ENCODE peak calls at places on chromosomes 13 and 19, in nine cellular contexts. P is cardiac fibroblast, Q is coronary artery, I is tibial artery, H is psoas muscle, M is mammary epithelial cell, D is AG10803, C is brain microvascular endothelial cell, L is fibroblast of mammary gland. F is an unnamed sample.

GRCh38 chr13:59230484-59231264 is 933.1 kb downstream of the DIAPH3 start:
- DNase-seq in P (no peak), Q (no peak), I (no peak), H (no peak), M (no peak), D (no peak), C (no peak), L (no peak), F (no peak)

GRCh38 chr19:35712910-35713845 is 4.6 kb upstream of the KMT2B start:
- DNase-seq in P (no peak), Q (no peak), I (no peak), H (no peak), M (no peak), D (no peak), C (no peak), L (peak; percentile 22), F (no peak)

GRCh38 chr13:80361298-80361697 is 20.4 kb upstream of the SPRY2 start:
- DNase-seq in P (no peak), Q (no peak), I (no peak), H (no peak), M (peak; percentile 1), D (no peak), C (no peak), L (no peak), F (no peak)

GRCh38 chr19:3671680-3672574 is 28.3 kb downstream of the PIP5K1C start:
- DNase-seq in P (peak; percentile 36), Q (no peak), I (no peak), H (no peak), M (no peak), D (no peak), C (no peak), L (peak; percentile 53), F (peak; percentile 54)

GRCh38 chr13:99165753-99166587 is 34.7 kb upstream of the UBAC2 start:
- DNase-seq in P (no peak), Q (no peak), I (no peak), H (no peak), M (no peak), D (no peak), C (no peak), L (no peak), F (no peak)

GRCh38 chr13:25415196-25415595 is 43.4 kb downstream of the ATP8A2 start:
- DNase-seq in P (no peak), Q (no peak), I (no peak), H (no peak), M (no peak), D (no peak), C (no peak), L (no peak), F (no peak)

GRCh38 chr13:33251131-33251629 is 34.4 kb downstream of the STARD13 start:
- DNase-seq in P (peak; percentile 85), Q (no peak), I (no peak), H (no peak), M (peak; percentile 85), D (peak; percentile 98), C (peak; percentile 94), L (peak; percentile 98), F (peak; percentile 93)

GRCh38 chr19:8194528-8195275 is 14.5 kb upstream of the CERS4 start:
- DNase-seq in P (no peak), Q (no peak), I (no peak), H (peak; percentile 53), M (peak; percentile 40), D (no peak), C (no peak), L (no peak), F (no peak)

GRCh38 chr19:40174087-40174486 is 17.1 kb upstream of the MAP3K10 start:
- DNase-seq in P (no peak), Q (no peak), I (no peak), H (no peak), M (no peak), D (no peak), C (no peak), L (no peak), F (no peak)

GRCh38 chr13:97432917-97433726 is 847 bp upstream of the RAP2A start:
- DNase-seq in P (peak; percentile 100), Q (peak; percentile 100), I (peak; percentile 100), H (peak; percentile 99), M (peak; percentile 100), D (peak; percentile 100), C (peak; percentile 100), L (peak; percentile 100), F (peak; percentile 100)

GRCh38 chr19:33281296-33281926 is 20.9 kb downstream of the CEBPA start:
- DNase-seq in P (no peak), Q (no peak), I (no peak), H (peak; percentile 39), M (no peak), D (no peak), C (no peak), L (no peak), F (no peak)

GRCh38 chr13:30750036-30750435 is 14.7 kb downstream of the ALOX5AP start:
- DNase-seq in P (no peak), Q (no peak), I (no peak), H (no peak), M (no peak), D (no peak), C (no peak), L (no peak), F (peak; percentile 71)

GRCh38 chr13:64529874-64530485 is 2700.2 kb downstream of the PCDH9 start:
- DNase-seq in P (peak; percentile 22), Q (no peak), I (no peak), H (no peak), M (no peak), D (no peak), C (no peak), L (peak; percentile 14), F (no peak)

GRCh38 chr13:87827479-87827878 is 156.3 kb downstream of the SLITRK5 start:
- DNase-seq in P (no peak), Q (no peak), I (no peak), H (no peak), M (no peak), D (peak; percentile 11), C (no peak), L (peak; percentile 59), F (no peak)

GRCh38 chr19:2528543-2529173 is 52.7 kb downstream of the GADD45B start:
- DNase-seq in P (no peak), Q (no peak), I (no peak), H (peak; percentile 57), M (no peak), D (no peak), C (no peak), L (peak; percentile 32), F (peak; percentile 70)

GRCh38 chr13:22964245-22964966 is 216.4 kb upstream of the SGCG start:
- DNase-seq in P (no peak), Q (no peak), I (peak; percentile 57), H (no peak), M (no peak), D (no peak), C (no peak), L (no peak), F (no peak)

GRCh38 chr13:46207828-46208227 is 3.9 kb upstream of the LRRC63 start:
- DNase-seq in P (no peak), Q (no peak), I (no peak), H (no peak), M (no peak), D (no peak), C (no peak), L (no peak), F (no peak)

GRCh38 chr13:98839826-98840769 is 87.6 kb upstream of the SLC15A1 start:
- DNase-seq in P (peak; percentile 68), Q (no peak), I (no peak), H (peak; percentile 75), M (peak; percentile 26), D (peak; percentile 61), C (peak; percentile 54), L (peak; percentile 58), F (peak; percentile 56)

GRCh38 chr19:13044160-13044853 is 49.0 kb downstream of the NFIX start:
- DNase-seq in P (no peak), Q (no peak), I (no peak), H (no peak), M (peak; percentile 75), D (no peak), C (no peak), L (peak; percentile 59), F (no peak)

DNA sequence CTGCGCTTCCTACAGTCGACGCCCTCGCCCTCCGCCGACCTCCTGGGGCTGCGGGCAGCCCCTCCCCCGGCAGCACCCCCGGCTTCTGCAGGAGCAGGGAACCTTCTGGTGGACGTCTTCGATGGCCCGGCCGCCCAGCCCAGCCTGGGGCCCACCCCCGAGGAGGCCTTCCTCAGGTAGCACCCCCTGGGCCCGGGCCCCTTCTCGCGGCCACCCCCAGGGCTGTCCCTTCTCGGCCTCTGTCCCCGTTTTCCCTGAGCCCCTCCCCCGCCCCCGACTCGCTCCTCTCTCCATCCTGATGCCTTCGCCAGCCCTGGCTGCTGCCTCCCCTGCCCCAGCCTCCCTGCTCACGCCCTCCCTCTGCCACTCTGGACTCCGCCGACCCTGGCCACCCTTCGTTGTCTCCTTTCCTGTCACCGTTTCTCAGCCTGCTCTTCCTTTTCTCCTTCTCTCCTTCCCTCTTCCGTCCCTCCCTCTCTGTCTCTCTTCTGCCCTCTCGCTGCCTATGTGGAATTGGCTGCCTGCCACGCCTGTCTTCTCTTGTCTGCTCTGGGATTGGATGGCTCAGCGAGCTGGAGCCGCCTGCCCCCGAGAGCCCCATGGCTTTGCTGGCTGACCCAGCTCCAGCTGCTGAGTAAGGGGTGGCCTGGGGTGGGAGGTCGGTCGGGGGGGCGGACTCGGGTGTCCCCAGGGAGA is 11.0 kb downstream of the FUZ start:
- DNase-seq in P (peak; percentile 93), Q (peak; percentile 93), I (peak; percentile 94), H (peak; percentile 96), M (no peak), D (peak; percentile 84), C (peak; percentile 88), L (peak; percentile 89), F (peak; percentile 87)
- H3K4me3 ChIP-seq in P (peak overlapping the region; percentile 24), Q (peak overlapping the region; percentile 65), I (peak overlapping the region; percentile 47), H (peak overlapping the region; percentile 38), M (no peak overlapping the region), D (peak overlapping the region; percentile 45), C (peak overlapping the region; percentile 55), L (peak overlapping the region; percentile 30), F (peak overlapping the region; percentile 51)

GRCh38 chr13:26708007-26708297 is 52.6 kb downstream of the GPR12 start:
- DNase-seq in P (no peak), Q (no peak), I (no peak), H (no peak), M (no peak), D (no peak), C (no peak), L (no peak), F (no peak)
- TF ChIP-seq CTCF in P (no peak), Q (no peak), I (no peak), H (no peak), M (no peak), D (no peak), C (no peak), L (no peak), F (no peak)

GRCh38 chr13:96090240-96091101 is 564 bp downstream of the HS6ST3 start:
- DNase-seq in P (peak; percentile 12), Q (no peak), I (no peak), H (peak; percentile 35), M (no peak), D (peak; percentile 5), C (no peak), L (peak; percentile 2), F (no peak)
- H3K4me3 ChIP-seq in P (peak overlapping the region; percentile 56), Q (peak overlapping the region; percentile 70), I (peak overlapping the region; percentile 65), H (peak overlapping the region; percentile 61), M (peak overlapping the region; percentile 38), D (peak overlapping the region; percentile 17), C (peak overlapping the region; percentile 50), L (no peak overlapping the region), F (peak overlapping the region; percentile 55)

DNA sequence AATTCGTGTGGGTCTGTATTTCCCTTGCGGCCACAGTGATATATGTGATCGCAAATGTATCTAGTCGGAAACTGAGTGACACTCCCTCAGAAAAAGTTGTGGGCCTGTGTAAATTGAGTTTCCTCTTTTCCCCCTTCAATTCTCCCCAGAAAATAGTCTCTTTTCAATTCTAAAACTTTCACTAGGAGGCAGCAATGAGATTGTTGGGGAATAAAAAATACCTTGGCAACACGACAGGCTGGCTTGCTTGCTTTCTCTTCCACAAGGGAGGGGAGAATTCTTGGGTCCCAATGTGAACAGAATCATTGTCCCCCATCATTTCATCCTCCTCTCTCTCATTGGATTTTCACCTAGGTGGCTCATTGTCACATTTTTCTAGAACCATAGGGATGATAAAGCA is 3.7 kb upstream of the SOX21 start:
- DNase-seq in P (peak; percentile 19), Q (no peak), I (no peak), H (no peak), M (no peak), D (no peak), C (no peak), L (no peak), F (no peak)
- TF ChIP-seq CTCF in P (peak; percentile 28), Q (no peak), I (no peak), H (no peak), M (peak; percentile 10), D (peak; percentile 20), C (peak; percentile 48), L (peak; percentile 31), F (peak; percentile 21)

F was measured in fibroblast of villous mesenchyme.